ENCODE peak calls at places on chromosomes 5 and 9, in six cellular contexts. K, G, Q, H, S and I are unnamed samples.

GRCh38 chr9:126872516-126872915 is 12.1 kb downstream of the ZBTB34 start:
- DNase-seq in K (no peak), G (no peak), Q (peak), H (no peak), S (no peak), I (no peak)

GRCh38 chr5:31889131-31889561 is 250.2 kb downstream of the PDZD2 start:
- DNase-seq in K (peak), G (no peak), Q (no peak), H (no peak), S (no peak), I (peak)

GRCh38 chr5:17315710-17316221 is 98.3 kb downstream of the BASP1 start:
- DNase-seq in K (no peak), G (no peak), Q (no peak), H (peak), S (no peak), I (no peak)

GRCh38 chr9:15942806-15943424 is 390.1 kb downstream of the CCDC171 start:
- DNase-seq in K (no peak), G (no peak), Q (no peak), H (no peak), S (no peak), I (no peak)

GRCh38 chr5:435961-436640 is 6.9 kb upstream of the EXOC3 start:
- DNase-seq in K (no peak), G (no peak), Q (no peak), H (no peak), S (peak), I (no peak)

GRCh38 chr9:136115641-136116359 is 2.9 kb downstream of the TMEM250 start:
- DNase-seq in K (no peak), G (no peak), Q (no peak), H (no peak), S (no peak), I (no peak)

GRCh38 chr9:114174876-114175771 is 19.8 kb downstream of the COL27A1 start:
- DNase-seq in K (no peak), G (no peak), Q (no peak), H (no peak), S (peak), I (no peak)

GRCh38 chr9:18437315-18438200 is 36.4 kb upstream of the ADAMTSL1 start:
- DNase-seq in K (no peak), G (no peak), Q (no peak), H (no peak), S (peak), I (no peak)

GRCh38 chr9:129173296-129174101 is 4.6 kb downstream of the IER5L start:
- DNase-seq in K (no peak), G (no peak), Q (no peak), H (no peak), S (no peak), I (no peak)

GRCh38 chr5:98770158-98770910 is 3.1 kb upstream of the RGMB start:
- DNase-seq in K (no peak), G (no peak), Q (no peak), H (no peak), S (peak), I (no peak)

GRCh38 chr9:14533867-14534650 is 159.2 kb downstream of the ZDHHC21 start:
- DNase-seq in K (no peak), G (no peak), Q (no peak), H (no peak), S (no peak), I (no peak)

GRCh38 chr9:14538529-14538928 is 154.7 kb downstream of the ZDHHC21 start:
- DNase-seq in K (no peak), G (no peak), Q (no peak), H (peak), S (no peak), I (no peak)

GRCh38 chr9:14531424-14532269 is 161.6 kb downstream of the ZDHHC21 start:
- DNase-seq in K (no peak), G (no peak), Q (no peak), H (peak), S (no peak), I (no peak)

GRCh38 chr9:14532716-14533115 is 160.5 kb downstream of the ZDHHC21 start:
- DNase-seq in K (no peak), G (no peak), Q (no peak), H (no peak), S (peak), I (no peak)

GRCh38 chr9:14535161-14535930 is 157.9 kb downstream of the ZDHHC21 start:
- DNase-seq in K (no peak), G (no peak), Q (no peak), H (no peak), S (no peak), I (no peak)
- H3K4me3 ChIP-seq in K (no peak), G (no peak), Q (no peak), H (no peak), S (no peak), I (no peak)

DNA sequence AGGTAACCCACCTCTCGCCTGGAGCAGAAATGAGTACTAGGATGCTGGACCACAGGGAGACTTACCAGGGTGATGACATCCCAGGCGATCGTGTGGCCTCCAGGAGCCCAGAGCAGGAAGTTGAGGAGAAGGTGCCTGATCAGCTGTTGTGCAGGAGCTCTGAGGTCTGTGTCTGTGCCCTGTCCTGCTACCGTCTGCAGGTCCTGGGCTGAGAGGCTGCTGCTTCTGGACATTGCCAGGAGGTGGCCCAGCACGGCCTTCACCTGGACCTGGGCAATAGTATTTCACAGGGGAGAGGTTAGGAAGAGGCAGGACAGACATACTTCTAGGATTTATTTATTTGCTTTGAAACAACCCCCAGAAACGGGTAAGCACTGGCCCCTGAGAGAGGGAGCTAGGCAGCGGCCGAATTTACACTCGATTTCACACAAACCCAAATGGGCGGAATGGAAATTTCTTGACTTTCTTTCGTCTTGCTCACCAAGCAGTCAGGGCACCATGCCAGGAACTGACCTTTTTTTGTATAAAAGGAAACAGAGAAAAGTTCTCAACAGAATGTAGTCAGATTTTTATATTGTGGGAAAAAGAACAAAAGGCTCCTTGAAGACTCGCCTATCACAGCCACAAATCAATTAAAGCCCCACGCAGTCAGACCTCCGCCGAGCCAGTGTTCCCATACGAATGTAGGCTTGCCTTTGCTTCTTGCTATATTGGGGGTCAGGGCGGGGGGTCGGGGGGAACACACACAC is 210.3 kb downstream of the FANCC start:
- DNase-seq in K (no peak), G (no peak), Q (no peak), H (no peak), S (no peak), I (no peak)
- TF ChIP-seq YY1 in K (no peak), G (no peak), Q (no peak), H (no peak), S (no peak), I (no peak)

GRCh38 chr9:11319477-11320060 is 706.8 kb upstream of the PTPRD start:
- DNase-seq in K (no peak), G (no peak), Q (no peak), H (peak), S (no peak), I (peak)
- TF ChIP-seq ZNF274 in K (no peak), G (no peak), Q (no peak), H (no peak), S (no peak), I (no peak)

GRCh38 chr5:150144211-150144801 is 11.3 kb downstream of the PDGFRB start:
- DNase-seq in K (no peak), G (no peak), Q (no peak), H (peak), S (no peak), I (no peak)

GRCh38 chr5:150142800-150143724 is 12.6 kb downstream of the PDGFRB start:
- DNase-seq in K (no peak), G (peak), Q (no peak), H (peak), S (peak), I (no peak)

GRCh38 chr5:150144876-150145275 is 10.8 kb downstream of the PDGFRB start:
- DNase-seq in K (no peak), G (no peak), Q (no peak), H (no peak), S (no peak), I (no peak)

GRCh38 chr5:150142189-150142788 is 13.4 kb downstream of the PDGFRB start:
- DNase-seq in K (no peak), G (no peak), Q (no peak), H (no peak), S (peak), I (no peak)

DNA sequence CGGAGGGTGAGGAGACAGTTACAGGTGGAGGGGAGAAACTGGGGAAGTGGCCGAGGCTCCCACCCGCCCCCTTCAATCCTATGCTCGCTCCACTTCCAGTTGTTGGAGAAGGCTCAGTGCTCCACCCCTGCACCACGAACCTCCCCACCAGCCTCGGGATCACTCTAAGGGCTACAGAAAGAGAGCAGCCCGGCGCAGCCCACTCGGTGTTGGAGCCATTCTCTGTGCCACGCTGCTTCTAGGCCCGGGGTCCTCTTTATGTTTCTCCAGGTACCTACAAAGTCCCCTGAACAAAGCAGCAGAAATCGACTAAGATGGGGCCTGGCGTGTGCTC is 12.0 kb downstream of the PDGFRB start:
- DNase-seq in K (no peak), G (no peak), Q (no peak), H (no peak), S (no peak), I (no peak)
- H3K4me3 ChIP-seq in K (no peak), G (no peak), Q (no peak), H (no peak), S (no peak), I (no peak)